ENCODE peak calls at places on chromosomes 16 and 17, in six cellular contexts. T is ecto neural progenitor cell; G is NCI-H187; Q is iPS DF 19.7; Y is NCI-H1105 treated with DMSO at 0.1 percent for 48 hours; O is stimulated activated CD4-positive, alpha-beta T cell treated with anti-CD3 and anti-CD28 coated beads, Interleukin-12 subunit alpha, Interleukin-12 subunit beta, amount 100 ng/mL, for 48 hours. A is an unnamed sample.

GRCh38 chr17:39939588-39940419 is 12.3 kb downstream of the LRRC3C start:
- DNase-seq in T (no peak), G (no peak), Q (no peak), Y (no peak), O (peak; percentile 23), A (no peak)

GRCh38 chr17:57913576-57914273 is 41.5 kb downstream of the CUEDC1 start:
- DNase-seq in T (no peak), G (no peak), Q (no peak), Y (no peak), O (no peak), A (no peak)

GRCh38 chr16:67968440-67969285 is at the start of gene SLC12A4:
- DNase-seq in T (peak; percentile 82), G (no peak), Q (no peak), Y (peak; percentile 34), O (peak; percentile 85), A (peak; percentile 86)

GRCh38 chr16:21602785-21603184 is 3.4 kb downstream of the METTL9 start:
- DNase-seq in T (no peak), G (no peak), Q (no peak), Y (no peak), O (no peak), A (no peak)

GRCh38 chr17:77382966-77383612 is 242.3 kb downstream of the SEC14L1 start:
- DNase-seq in T (no peak), G (no peak), Q (no peak), Y (no peak), O (no peak), A (no peak)

GRCh38 chr17:76279742-76280287 is 14.7 kb downstream of the UBALD2 start:
- DNase-seq in T (no peak), G (no peak), Q (no peak), Y (no peak), O (no peak), A (no peak)

GRCh38 chr16:29742683-29743275 is 3.0 kb downstream of the C16orf54 start:
- DNase-seq in T (no peak), G (no peak), Q (no peak), Y (peak; percentile 5), O (no peak), A (no peak)

GRCh38 chr16:85888405-85889331 is 10.3 kb upstream of the IRF8 start:
- DNase-seq in T (no peak), G (no peak), Q (no peak), Y (no peak), O (no peak), A (no peak)

GRCh38 chr16:49834496-49835009 is 21.4 kb downstream of the ZNF423 start:
- DNase-seq in T (peak; percentile 75), G (no peak), Q (no peak), Y (no peak), O (no peak), A (no peak)

GRCh38 chr16:66458292-66458691 is 31.2 kb downstream of the BEAN1 start:
- DNase-seq in T (no peak), G (no peak), Q (no peak), Y (no peak), O (no peak), A (no peak)

GRCh38 chr17:66633322-66633965 is 201.5 kb upstream of the CACNG5 start:
- DNase-seq in T (no peak), G (no peak), Q (no peak), Y (no peak), O (peak; percentile 12), A (no peak)

GRCh38 chr17:46832306-46832895 is 13.9 kb upstream of the WNT3 start:
- DNase-seq in T (peak; percentile 90), G (no peak), Q (no peak), Y (no peak), O (no peak), A (no peak)

GRCh38 chr17:57215317-57215716 is 41.0 kb upstream of the MSI2 start:
- DNase-seq in T (no peak), G (no peak), Q (no peak), Y (no peak), O (no peak), A (no peak)

GRCh38 chr17:12985431-12986285 is 32.2 kb downstream of the ELAC2 start:
- DNase-seq in T (no peak), G (no peak), Q (no peak), Y (no peak), O (no peak), A (no peak)

GRCh38 chr17:50593321-50593720 is 32.8 kb downstream of the CACNA1G start:
- DNase-seq in T (peak; percentile 93), G (peak; percentile 12), Q (no peak), Y (peak; percentile 61), O (no peak), A (no peak)

GRCh38 chr16:80319181-80319580 is 221.6 kb upstream of the DYNLRB2 start:
- DNase-seq in T (no peak), G (no peak), Q (no peak), Y (no peak), O (no peak), A (no peak)

GRCh38 chr16:88920618-88921602 is 54.5 kb upstream of the PABPN1L start:
- DNase-seq in T (no peak), G (no peak), Q (no peak), Y (peak; percentile 55), O (no peak), A (no peak)

GRCh38 chr17:59815965-59816364 is 76.8 kb downstream of the TUBD1 start:
- DNase-seq in T (no peak), G (no peak), Q (no peak), Y (no peak), O (no peak), A (no peak)

GRCh38 chr17:15341385-15341849 is at the start of gene TEKT3:
- DNase-seq in T (peak; percentile 98), G (no peak), Q (peak; percentile 73), Y (peak; percentile 91), O (no peak), A (no peak)

GRCh38 chr17:75153854-75154194 is 488 bp downstream of the JPT1 start:
- DNase-seq in T (peak; percentile 71), G (no peak), Q (no peak), Y (peak; percentile 18), O (peak; percentile 17), A (peak; percentile 24)

GRCh38 chr17:39236981-39237441 is 11.3 kb upstream of the STAC2 start:
- DNase-seq in T (peak; percentile 58), G (no peak), Q (no peak), Y (peak; percentile 47), O (no peak), A (no peak)

GRCh38 chr16:7085776-7086175 is 246.9 kb upstream of the RBFOX1 start:
- DNase-seq in T (no peak), G (no peak), Q (no peak), Y (no peak), O (no peak), A (no peak)

GRCh38 chr17:35748323-35748960 is 4.6 kb downstream of the GAS2L2 start:
- DNase-seq in T (no peak), G (no peak), Q (no peak), Y (no peak), O (no peak), A (no peak)

GRCh38 chr16:28317040-28317880 is 24.9 kb downstream of the SBK1 start:
- DNase-seq in T (peak; percentile 81), G (no peak), Q (no peak), Y (no peak), O (peak; percentile 62), A (peak; percentile 73)

GRCh38 chr17:17575360-17576251 is 15.9 kb downstream of the PEMT start:
- DNase-seq in T (no peak), G (no peak), Q (no peak), Y (no peak), O (no peak), A (no peak)

GRCh38 chr17:78130439-78131101 is at the start of gene TMC8:
- DNase-seq in T (no peak), G (no peak), Q (no peak), Y (no peak), O (no peak), A (peak; percentile 61)

GRCh38 chr17:28725166-28725659 is 820 bp downstream of the TLCD1 start:
- DNase-seq in T (no peak), G (no peak), Q (no peak), Y (peak; percentile 41), O (peak; percentile 31), A (no peak)

GRCh38 chr17:57551321-57552079 is 193.6 kb downstream of the CCDC182 start:
- DNase-seq in T (no peak), G (no peak), Q (no peak), Y (no peak), O (no peak), A (no peak)

GRCh38 chr17:330993-331701 is 21.5 kb downstream of the RPH3AL start:
- DNase-seq in T (peak; percentile 51), G (no peak), Q (no peak), Y (no peak), O (no peak), A (no peak)